ENCODE peak calls at places on chromosomes 4 and X, in four cellular contexts. P, B, X and Y are unnamed samples.

GRCh38 chr4:185183622-185184281 is 20.0 kb downstream of the CFAP97 start:
- DNase-seq in P (peak), B (peak), X (peak), Y (peak)

GRCh38 chr4:26424143-26424542 is 66.1 kb downstream of the CCKAR start:
- DNase-seq in P (no peak), B (no peak), X (no peak), Y (no peak)

GRCh38 chr4:145839151-145839550 is 99.5 kb downstream of the ZNF827 start:
- DNase-seq in P (no peak), B (no peak), X (no peak), Y (no peak)

GRCh38 chr4:141041021-141041476 is 92.2 kb downstream of the RNF150 start:
- DNase-seq in P (no peak), B (no peak), X (no peak), Y (no peak)

GRCh38 chr4:182925298-182925738 is 8.1 kb upstream of the DCTD start:
- DNase-seq in P (peak), B (peak), X (peak), Y (peak)

GRCh38 chr4:138957302-138957701 is 58.3 kb upstream of the NOCT start:
- DNase-seq in P (no peak), B (no peak), X (no peak), Y (no peak)

GRCh38 chr4:40264995-40265909 is 68.4 kb downstream of the RHOH start:
- DNase-seq in P (peak), B (peak), X (no peak), Y (peak)

GRCh38 chrX:140713174-140713539 is 3.6 kb downstream of the LINC00632 start:
- DNase-seq in P (no peak), B (no peak), X (no peak), Y (no peak)

GRCh38 chrX:1481636-1482529 is 29.2 kb upstream of the ASMTL start:
- DNase-seq in P (peak), B (peak), X (peak), Y (peak)

GRCh38 chrX:155334486-155335316 is at the start of gene CLIC2:
- DNase-seq in P (no peak), B (no peak), X (peak), Y (peak)

GRCh38 chr4:181006509-181007290 is 1236.5 kb upstream of the TENM3 start:
- DNase-seq in P (no peak), B (no peak), X (no peak), Y (no peak)

GRCh38 chrX:35380808-35381700 is 417.1 kb upstream of the MAGEB16 start:
- DNase-seq in P (peak), B (no peak), X (no peak), Y (no peak)

GRCh38 chr4:22508376-22508775 is 7.5 kb downstream of the ADGRA3 start:
- DNase-seq in P (no peak), B (no peak), X (no peak), Y (no peak)

GRCh38 chr4:183797041-183797444 is 108.1 kb upstream of the STOX2 start:
- DNase-seq in P (peak), B (peak), X (no peak), Y (peak)

GRCh38 chr4:71938776-71939175 is 93.0 kb upstream of the NPFFR2 start:
- DNase-seq in P (no peak), B (no peak), X (no peak), Y (no peak)

GRCh38 chrX:16848541-16848940 is 21.6 kb downstream of the RBBP7 start:
- DNase-seq in P (no peak), B (no peak), X (no peak), Y (no peak)

GRCh38 chrX:123753656-123754350 is 21.0 kb upstream of the THOC2 start:
- DNase-seq in P (no peak), B (no peak), X (no peak), Y (no peak)

GRCh38 chrX:25018682-25019081 is 2.9 kb upstream of the ARX start:
- DNase-seq in P (no peak), B (no peak), X (no peak), Y (no peak)

GRCh38 chr4:23906839-23907238 is 17.0 kb upstream of the PPARGC1A start:
- DNase-seq in P (no peak), B (no peak), X (no peak), Y (no peak)

GRCh38 chrX:119790977-119791436 is 423 bp downstream of the RPL39 start:
- DNase-seq in P (no peak), B (no peak), X (peak), Y (no peak)

GRCh38 chr4:6909970-6910339 is 329 bp downstream of the TBC1D14 start:
- DNase-seq in P (peak), B (no peak), X (no peak), Y (peak)

GRCh38 chr4:164748375-164748774 is 5.6 kb upstream of the SMIM31 start:
- DNase-seq in P (no peak), B (no peak), X (peak), Y (no peak)

GRCh38 chrX:39769748-39770147 is 328.0 kb downstream of the BCOR start:
- DNase-seq in P (no peak), B (no peak), X (no peak), Y (no peak)

GRCh38 chr4:165537028-165537648 is 158.3 kb downstream of the CPE start:
- DNase-seq in P (no peak), B (no peak), X (peak), Y (no peak)

GRCh38 chr4:1202526-1203378 is 30.4 kb upstream of the SPON2 start:
- DNase-seq in P (no peak), B (peak), X (no peak), Y (no peak)

GRCh38 chrX:46595084-46595483 is 21.5 kb downstream of the CHST7 start:
- DNase-seq in P (no peak), B (no peak), X (no peak), Y (no peak)

GRCh38 chrX:119721487-119721886 is 28.5 kb upstream of the SEPTIN6 start:
- DNase-seq in P (no peak), B (no peak), X (no peak), Y (no peak)

GRCh38 chrX:24607616-24608015 is 39.5 kb downstream of the PCYT1B start:
- DNase-seq in P (peak), B (no peak), X (no peak), Y (no peak)